ENCODE peak calls at places on chromosomes 7 and 10, in eight cellular contexts. B is endodermal cell, T is bronchial epithelial cell, A is uterus, Q is AG04450, V is gastrocnemius medialis, P is GM12878, E is ovary. D is an unnamed sample.

GRCh38 chr10:12975906-12976305 is 25.6 kb downstream of the CCDC3 start:
- DNase-seq in E (no peak), A (no peak), Q (no peak), V (no peak), P (no peak), B (no peak), T (peak), D (no peak)

GRCh38 chr7:4271716-4272015 is 410.4 kb upstream of the FOXK1 start:
- DNase-seq in B (no peak), V (no peak), Q (no peak), E (no peak), T (no peak), P (no peak), A (no peak), D (no peak)

GRCh38 chr10:120508393-120508792 is 51.4 kb downstream of the PLPP4 start:
- DNase-seq in T (peak), A (no peak), Q (no peak), B (no peak), P (no peak), V (no peak), E (no peak), D (peak)

GRCh38 chr10:61592581-61592980 is 70.1 kb upstream of the CABCOCO1 start:
- DNase-seq in P (no peak), Q (no peak), E (no peak), A (no peak), T (peak), B (peak), V (no peak), D (peak)

GRCh38 chr10:117441812-117442443 is 66.7 kb upstream of the PDZD8 start:
- DNase-seq in B (no peak), Q (no peak), V (no peak), T (peak), E (no peak), P (no peak), A (no peak), D (peak)

GRCh38 chr10:36256166-36256565 is 614.1 kb upstream of the FZD8 start:
- DNase-seq in A (no peak), P (no peak), Q (no peak), T (no peak), E (no peak), B (no peak), V (no peak), D (peak)

GRCh38 chr7:151168022-151168786 is 710 bp upstream of the GBX1 start:
- DNase-seq in P (no peak), B (peak), A (no peak), T (no peak), V (no peak), E (no peak), Q (no peak), D (no peak)

GRCh38 chr10:536935-537334 is 152.5 kb downstream of the DIP2C start:
- DNase-seq in A (no peak), V (no peak), E (no peak), Q (no peak), B (no peak), T (no peak), P (no peak), D (no peak)

GRCh38 chr10:70053896-70054641 is 1.4 kb downstream of the MACROH2A2 start:
- DNase-seq in E (peak), B (peak), P (no peak), T (no peak), A (no peak), Q (no peak), V (no peak), D (peak)

GRCh38 chr10:34186740-34187139 is 628.4 kb downstream of the PARD3 start:
- DNase-seq in V (no peak), B (peak), A (no peak), P (no peak), Q (no peak), E (no peak), T (no peak), D (no peak)

GRCh38 chr7:11404355-11404754 is 427.6 kb downstream of the THSD7A start:
- DNase-seq in A (no peak), T (no peak), P (no peak), Q (no peak), V (no peak), B (no peak), E (no peak), D (no peak)

GRCh38 chr10:24467605-24468004 is 256.1 kb downstream of the ARHGAP21 start:
- DNase-seq in P (no peak), V (no peak), T (no peak), B (no peak), A (no peak), E (no peak), Q (no peak), D (no peak)

GRCh38 chr10:132281915-132282666 is 25.7 kb downstream of the STK32C start:
- DNase-seq in E (peak), T (no peak), P (no peak), Q (no peak), V (no peak), A (no peak), B (no peak), D (no peak)

GRCh38 chr10:78579995-78580394 is 488.8 kb upstream of the ZMIZ1 start:
- DNase-seq in B (no peak), A (peak), Q (no peak), T (no peak), E (peak), P (no peak), V (no peak), D (peak)

GRCh38 chr10:11707936-11708335 is 34.2 kb upstream of the ECHDC3 start:
- DNase-seq in V (no peak), T (no peak), E (no peak), P (no peak), Q (no peak), A (no peak), B (no peak), D (no peak)

GRCh38 chr7:143372070-143372469 is 9.1 kb upstream of the ZYX start:
- DNase-seq in V (no peak), B (peak), Q (no peak), E (no peak), A (no peak), T (peak), P (no peak), D (peak)

GRCh38 chr7:143374556-143374955 is 6.6 kb upstream of the ZYX start:
- DNase-seq in T (no peak), Q (no peak), V (no peak), P (no peak), B (peak), A (no peak), E (no peak), D (no peak)

GRCh38 chr7:143376396-143376795 is 4.7 kb upstream of the ZYX start:
- DNase-seq in T (no peak), Q (no peak), E (no peak), P (no peak), A (no peak), V (no peak), B (peak), D (no peak)

GRCh38 chr7:143375298-143376034 is 5.7 kb upstream of the ZYX start:
- DNase-seq in A (no peak), B (peak), Q (no peak), T (peak), V (no peak), E (no peak), P (no peak), D (no peak)

DNA sequence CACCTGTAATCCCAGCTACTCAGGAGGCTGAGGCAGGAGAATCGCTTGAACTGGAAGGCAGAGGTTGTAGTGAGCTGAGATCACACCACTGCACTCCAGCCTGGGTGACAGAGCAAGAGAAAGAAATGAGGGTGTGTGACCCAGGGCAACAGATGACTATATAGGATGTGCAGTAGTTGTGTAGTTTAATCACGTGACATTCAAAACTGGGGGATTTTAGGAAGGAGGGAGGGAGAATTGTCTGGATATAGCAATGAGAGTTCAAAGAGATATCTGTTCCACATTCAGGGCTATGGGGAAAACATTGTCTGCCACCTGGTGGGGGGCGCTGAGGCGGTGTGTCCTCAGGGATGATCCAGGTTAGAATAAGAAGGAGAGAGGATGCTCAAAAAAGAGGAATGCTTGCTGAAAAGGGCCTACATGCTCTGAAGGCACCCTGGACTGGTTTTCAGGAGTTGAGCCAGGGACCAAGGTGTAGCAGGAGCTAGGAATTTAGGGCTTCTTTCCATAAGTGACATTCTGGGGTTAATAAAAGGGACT is 7.8 kb upstream of the ZYX start:
- DNase-seq in P (no peak), A (no peak), Q (no peak), B (peak), T (no peak), V (no peak), E (no peak), D (no peak)
- TF ChIP-seq CTCF in P (no peak), A (no peak), Q (peak), B (peak), T (no peak), V (no peak), E (no peak), D (no peak)

DNA sequence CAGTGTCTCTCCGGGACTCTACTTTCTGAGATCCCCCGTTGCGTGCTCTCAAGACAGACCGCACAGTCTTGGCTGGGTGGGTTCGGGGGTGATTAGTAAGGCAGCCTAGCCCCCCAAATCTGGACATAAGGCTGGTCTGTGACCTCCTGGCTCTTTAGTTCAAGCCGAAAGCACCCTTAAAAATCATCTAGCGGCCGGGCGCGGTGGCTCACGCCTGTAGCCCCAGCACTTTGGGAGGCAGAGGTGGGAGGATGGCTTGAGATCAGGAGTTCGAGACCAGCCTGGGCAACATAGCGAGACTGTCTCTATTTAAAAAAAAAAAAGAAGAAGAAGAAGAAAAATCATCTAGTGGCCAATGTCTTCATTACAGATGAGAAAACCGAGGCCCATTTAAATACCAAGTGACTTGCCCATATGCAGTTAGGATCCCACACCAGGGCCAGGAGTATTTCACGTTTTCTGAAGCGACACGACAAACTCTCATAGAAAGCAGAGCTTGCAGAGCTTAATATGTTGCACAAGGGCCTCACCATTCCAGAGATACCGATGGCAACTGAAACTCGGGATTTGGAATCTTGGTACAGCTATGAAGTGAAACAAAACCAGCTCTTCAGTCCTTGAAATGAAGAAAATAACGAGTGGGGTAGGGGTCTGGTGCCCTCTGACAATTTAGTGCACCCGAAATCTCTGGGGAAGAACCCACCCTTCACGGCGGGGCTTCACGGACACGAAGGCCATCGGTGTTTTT is 696 bp upstream of the HILPDA start:
- DNase-seq in P (no peak), V (no peak), T (no peak), Q (no peak), E (no peak), A (no peak), B (no peak), D (peak)
- H3K4me3 ChIP-seq in P (peak), V (peak), T (peak), Q (peak), E (peak), A (peak), B (peak), D (peak)

DNA sequence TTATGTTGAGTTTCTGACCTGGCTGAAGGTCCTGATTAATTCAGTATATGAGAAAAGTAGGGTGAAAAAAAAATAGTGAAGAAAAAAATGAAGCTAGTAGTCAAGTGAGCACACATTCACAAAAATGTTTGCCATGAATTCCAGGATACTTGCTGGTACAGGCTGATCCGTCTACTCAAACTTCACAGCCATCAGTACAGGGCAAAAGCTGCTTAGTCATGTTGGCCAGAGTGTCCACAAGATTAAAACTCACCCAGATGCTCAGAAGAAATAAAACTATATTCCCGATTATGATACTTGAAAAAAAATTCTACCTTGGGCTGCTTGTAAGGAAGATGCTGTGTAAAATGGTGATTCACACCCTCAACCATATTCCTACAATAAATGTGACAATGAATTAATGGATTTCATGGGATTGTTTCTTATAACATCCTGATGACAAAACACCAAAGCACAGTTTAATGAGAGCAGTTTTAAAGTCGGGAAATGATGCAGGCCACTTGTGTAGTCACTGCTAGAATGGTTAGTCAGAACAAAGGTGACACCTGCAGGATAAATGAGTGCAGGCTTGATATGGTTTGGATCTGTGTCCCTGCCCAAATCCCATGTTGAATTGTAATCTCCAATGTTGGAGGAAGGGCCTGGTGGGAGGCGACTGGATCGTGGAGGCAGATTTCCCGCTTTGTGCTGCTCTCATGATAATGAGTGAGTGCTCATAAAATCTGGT is 49.2 kb upstream of the ANKRD1 start:
- DNase-seq in P (no peak), Q (peak), B (no peak), T (peak), E (no peak), A (no peak), V (no peak), D (peak)
- TF ChIP-seq CTCF in P (no peak), Q (no peak), B (peak), T (no peak), E (no peak), A (no peak), V (no peak), D (no peak)

DNA sequence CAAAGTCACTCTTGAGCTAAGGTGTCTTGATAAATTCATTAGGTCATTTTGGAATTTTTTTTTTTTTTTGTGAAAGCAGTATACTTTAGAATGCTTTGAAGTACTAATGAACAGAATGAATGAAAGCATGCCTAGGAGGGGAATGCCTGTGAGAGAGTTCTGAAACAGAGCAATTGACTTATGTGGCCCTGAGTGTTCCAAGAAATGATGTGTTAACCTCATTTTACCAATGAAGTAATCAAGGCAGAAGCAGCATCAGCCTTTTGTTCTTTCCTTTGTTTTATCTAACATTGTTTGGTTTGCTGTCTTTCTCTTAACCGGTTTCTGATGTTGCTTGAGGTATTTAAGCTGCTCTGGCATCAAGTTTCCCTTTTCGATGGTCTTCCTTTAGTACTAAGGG is 154.6 kb upstream of the HGF start:
- DNase-seq in Q (no peak), A (no peak), T (no peak), P (peak), V (no peak), E (no peak), B (no peak), D (no peak)
- H3K4me3 ChIP-seq in Q (no peak), A (no peak), T (no peak), P (no peak), V (no peak), E (no peak), B (no peak), D (no peak)

GRCh38 chr7:18700147-18700546 is 204.6 kb downstream of the HDAC9 start:
- DNase-seq in T (no peak), Q (no peak), V (no peak), A (no peak), P (no peak), E (no peak), B (peak), D (no peak)
- TF ChIP-seq CTCF in T (no peak), Q (no peak), V (no peak), A (no peak), P (peak), E (no peak), B (peak), D (no peak)

DNA sequence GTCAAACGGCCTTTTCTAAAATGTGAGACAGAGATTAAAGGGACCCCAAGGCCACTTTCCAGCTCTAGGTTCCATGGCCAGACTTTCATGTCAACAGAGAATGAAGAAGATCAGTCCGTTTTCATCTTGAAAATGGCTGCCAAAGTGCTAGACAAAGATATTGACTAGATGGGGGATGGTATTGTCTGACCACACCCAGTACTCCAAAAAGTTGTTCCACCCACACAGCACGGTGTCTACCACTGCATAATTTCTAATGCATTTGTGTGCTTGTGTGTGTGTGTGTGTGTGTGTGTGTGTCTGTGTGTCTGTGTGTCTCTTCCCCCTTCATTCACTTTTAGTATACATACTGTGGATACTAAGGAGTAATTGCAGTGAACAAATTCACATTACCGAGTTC is 1.3 kb downstream of the COL1A2 start:
- DNase-seq in A (no peak), V (no peak), P (no peak), T (no peak), B (no peak), Q (peak), E (no peak), D (peak)
- H3K4me3 ChIP-seq in A (peak), V (peak), P (no peak), T (no peak), B (peak), Q (peak), E (peak), D (peak)

GRCh38 chr7:55135462-55135861 is 116.6 kb downstream of the EGFR start:
- DNase-seq in A (no peak), E (no peak), P (no peak), B (no peak), V (no peak), Q (no peak), T (no peak), D (no peak)
- TF ChIP-seq CTCF in A (no peak), E (no peak), P (no peak), B (no peak), V (no peak), Q (no peak), T (no peak), D (no peak)

GRCh38 chr10:43264987-43265798 is 1.7 kb downstream of the RASGEF1A start:
- DNase-seq in A (no peak), E (no peak), Q (no peak), V (no peak), T (no peak), B (no peak), P (no peak), D (no peak)

GRCh38 chr10:43265799-43266721 is 805 bp downstream of the RASGEF1A start:
- DNase-seq in A (no peak), T (no peak), V (no peak), P (no peak), B (peak), Q (no peak), E (peak), D (no peak)

GRCh38 chr10:43264324-43264986 is 2.4 kb downstream of the RASGEF1A start:
- DNase-seq in E (peak), B (peak), T (no peak), Q (no peak), V (no peak), A (no peak), P (no peak), D (no peak)

GRCh38 chr10:43268491-43268890 is 1.6 kb upstream of the RASGEF1A start:
- DNase-seq in Q (no peak), V (no peak), T (no peak), P (no peak), B (no peak), E (no peak), A (no peak), D (no peak)

DNA sequence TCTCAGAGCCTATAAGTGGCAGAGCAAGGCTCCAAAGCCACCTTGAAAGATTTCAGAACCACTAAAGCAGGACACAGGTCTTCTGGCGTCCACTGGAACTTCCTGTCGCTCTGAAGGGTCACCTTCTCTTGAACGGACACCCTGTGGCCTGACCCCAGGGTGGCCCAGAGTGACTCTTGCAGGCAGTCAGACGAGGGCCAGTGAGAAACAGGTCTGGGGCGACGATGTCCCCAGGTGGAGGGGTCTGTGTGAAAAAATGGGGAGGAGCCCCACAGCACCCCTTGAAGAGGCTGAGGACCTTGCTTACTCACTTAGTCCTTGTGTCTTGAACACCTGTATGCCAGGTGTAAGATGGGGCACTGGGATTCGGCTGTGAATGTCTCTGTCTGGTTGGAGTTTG is 946 bp upstream of the RASGEF1A start:
- DNase-seq in E (no peak), A (no peak), V (no peak), B (no peak), T (no peak), Q (no peak), P (no peak), D (no peak)
- H3K4me3 ChIP-seq in E (no peak), A (no peak), V (no peak), B (no peak), T (no peak), Q (no peak), P (no peak), D (no peak)

GRCh38 chr7:22635349-22635748 is 91.7 kb upstream of the IL6 start:
- DNase-seq in B (no peak), V (no peak), T (no peak), E (no peak), A (no peak), Q (no peak), P (no peak), D (no peak)

GRCh38 chr7:22633954-22634474 is 93.0 kb upstream of the IL6 start:
- DNase-seq in P (no peak), Q (no peak), B (no peak), V (no peak), E (no peak), A (no peak), T (no peak), D (no peak)

GRCh38 chr7:22640269-22640668 is 86.7 kb upstream of the IL6 start:
- DNase-seq in V (no peak), E (no peak), A (no peak), Q (no peak), P (peak), B (no peak), T (no peak), D (no peak)

GRCh38 chr7:22642454-22642853 is 84.5 kb upstream of the IL6 start:
- DNase-seq in E (no peak), Q (no peak), P (no peak), A (no peak), T (no peak), B (no peak), V (no peak), D (no peak)

GRCh38 chr7:22639400-22639799 is 87.6 kb upstream of the IL6 start:
- DNase-seq in T (no peak), V (no peak), A (no peak), Q (peak), E (no peak), B (no peak), P (no peak), D (peak)
- TF ChIP-seq CTCF in T (no peak), V (no peak), A (no peak), Q (no peak), E (no peak), B (no peak), P (no peak), D (no peak)

GRCh38 chr7:83837683-83838082 is 188.7 kb upstream of the SEMA3E start:
- DNase-seq in A (no peak), T (no peak), E (no peak), V (no peak), Q (no peak), P (peak), B (no peak), D (no peak)

GRCh38 chr7:83842894-83843293 is 194.0 kb upstream of the SEMA3E start:
- DNase-seq in T (no peak), P (no peak), E (no peak), A (no peak), B (no peak), V (no peak), Q (no peak), D (no peak)
- H3K4me3 ChIP-seq in T (no peak), P (no peak), E (no peak), A (no peak), B (no peak), V (no peak), Q (no peak), D (no peak)

D was measured in cardiac fibroblast.